ENCODE peak calls at places on chromosomes 6 and 20, in ten cellular contexts. One of them, this sample, is unnamed.

GRCh38 chr20:61788343-61788742 is 277.3 kb downstream of the TAF4 start:
- DNase-seq in activated naive CD8-positive, alpha-beta T cell treated with anti-CD3 and anti-CD28 coated beads for 36 hours: no peak
- DNase-seq in OCI-M1: no peak
- DNase-seq in MM.1S: no peak
- DNase-seq in CD4-positive, CD25-positive, alpha-beta regulatory T cell: no peak
- DNase-seq in naive thymus-derived CD4-positive, alpha-beta T cell: no peak
- DNase-seq in endothelial cell of umbilical vein: no peak
- DNase-seq in dermis blood vessel endothelial cell: no peak
- DNase-seq in mammary epithelial cell: no peak
- DNase-seq in astrocyte of the spinal cord: no peak
- DNase-seq in this sample: no peak

GRCh38 chr20:24698189-24698588 is 228.8 kb downstream of the SYNDIG1 start:
- DNase-seq in activated naive CD8-positive, alpha-beta T cell treated with anti-CD3 and anti-CD28 coated beads for 36 hours: no peak
- DNase-seq in OCI-M1: no peak
- DNase-seq in MM.1S: no peak
- DNase-seq in CD4-positive, CD25-positive, alpha-beta regulatory T cell: no peak
- DNase-seq in naive thymus-derived CD4-positive, alpha-beta T cell: no peak
- DNase-seq in endothelial cell of umbilical vein: no peak
- DNase-seq in dermis blood vessel endothelial cell: no peak
- DNase-seq in mammary epithelial cell: no peak
- DNase-seq in astrocyte of the spinal cord: no peak
- DNase-seq in this sample: peak; percentile 84

GRCh38 chr6:112269165-112269564 is 14.8 kb upstream of the LAMA4 start:
- DNase-seq in activated naive CD8-positive, alpha-beta T cell treated with anti-CD3 and anti-CD28 coated beads for 36 hours: no peak
- DNase-seq in OCI-M1: peak; percentile 56
- DNase-seq in MM.1S: no peak
- DNase-seq in CD4-positive, CD25-positive, alpha-beta regulatory T cell: no peak
- DNase-seq in naive thymus-derived CD4-positive, alpha-beta T cell: no peak
- DNase-seq in endothelial cell of umbilical vein: peak; percentile 81
- DNase-seq in dermis blood vessel endothelial cell: peak; percentile 86
- DNase-seq in mammary epithelial cell: no peak
- DNase-seq in astrocyte of the spinal cord: no peak
- DNase-seq in this sample: no peak

GRCh38 chr6:106730264-106730663 is 100.9 kb downstream of the QRSL1 start:
- DNase-seq in activated naive CD8-positive, alpha-beta T cell treated with anti-CD3 and anti-CD28 coated beads for 36 hours: no peak
- DNase-seq in OCI-M1: no peak
- DNase-seq in MM.1S: no peak
- DNase-seq in CD4-positive, CD25-positive, alpha-beta regulatory T cell: no peak
- DNase-seq in naive thymus-derived CD4-positive, alpha-beta T cell: no peak
- DNase-seq in endothelial cell of umbilical vein: no peak
- DNase-seq in dermis blood vessel endothelial cell: no peak
- DNase-seq in mammary epithelial cell: no peak
- DNase-seq in astrocyte of the spinal cord: no peak
- DNase-seq in this sample: no peak

GRCh38 chr20:37936451-37936850 is 33.5 kb downstream of the VSTM2L start:
- DNase-seq in activated naive CD8-positive, alpha-beta T cell treated with anti-CD3 and anti-CD28 coated beads for 36 hours: no peak
- DNase-seq in OCI-M1: no peak
- DNase-seq in MM.1S: no peak
- DNase-seq in CD4-positive, CD25-positive, alpha-beta regulatory T cell: no peak
- DNase-seq in naive thymus-derived CD4-positive, alpha-beta T cell: no peak
- DNase-seq in endothelial cell of umbilical vein: no peak
- DNase-seq in dermis blood vessel endothelial cell: no peak
- DNase-seq in mammary epithelial cell: no peak
- DNase-seq in astrocyte of the spinal cord: no peak
- DNase-seq in this sample: no peak

GRCh38 chr6:144055121-144055931 is 40.0 kb downstream of the SF3B5 start:
- DNase-seq in activated naive CD8-positive, alpha-beta T cell treated with anti-CD3 and anti-CD28 coated beads for 36 hours: peak; percentile 41
- DNase-seq in OCI-M1: peak; percentile 83
- DNase-seq in MM.1S: peak; percentile 42
- DNase-seq in CD4-positive, CD25-positive, alpha-beta regulatory T cell: peak; percentile 64
- DNase-seq in naive thymus-derived CD4-positive, alpha-beta T cell: peak; percentile 76
- DNase-seq in endothelial cell of umbilical vein: no peak
- DNase-seq in dermis blood vessel endothelial cell: no peak
- DNase-seq in mammary epithelial cell: no peak
- DNase-seq in astrocyte of the spinal cord: no peak
- DNase-seq in this sample: peak; percentile 59

GRCh38 chr6:149198265-149198664 is 119.2 kb upstream of the TAB2 start:
- DNase-seq in activated naive CD8-positive, alpha-beta T cell treated with anti-CD3 and anti-CD28 coated beads for 36 hours: no peak
- DNase-seq in OCI-M1: no peak
- DNase-seq in MM.1S: peak; percentile 14
- DNase-seq in CD4-positive, CD25-positive, alpha-beta regulatory T cell: no peak
- DNase-seq in naive thymus-derived CD4-positive, alpha-beta T cell: no peak
- DNase-seq in endothelial cell of umbilical vein: no peak
- DNase-seq in dermis blood vessel endothelial cell: no peak
- DNase-seq in mammary epithelial cell: no peak
- DNase-seq in astrocyte of the spinal cord: no peak
- DNase-seq in this sample: no peak

GRCh38 chr20:35001596-35002362 is 46.1 kb downstream of the MYH7B start:
- DNase-seq in activated naive CD8-positive, alpha-beta T cell treated with anti-CD3 and anti-CD28 coated beads for 36 hours: no peak
- DNase-seq in OCI-M1: no peak
- DNase-seq in MM.1S: no peak
- DNase-seq in CD4-positive, CD25-positive, alpha-beta regulatory T cell: no peak
- DNase-seq in naive thymus-derived CD4-positive, alpha-beta T cell: no peak
- DNase-seq in endothelial cell of umbilical vein: no peak
- DNase-seq in dermis blood vessel endothelial cell: no peak
- DNase-seq in mammary epithelial cell: no peak
- DNase-seq in astrocyte of the spinal cord: no peak
- DNase-seq in this sample: no peak

GRCh38 chr6:132114201-132114860 is 163.2 kb upstream of the CCN2 start:
- DNase-seq in activated naive CD8-positive, alpha-beta T cell treated with anti-CD3 and anti-CD28 coated beads for 36 hours: no peak
- DNase-seq in OCI-M1: no peak
- DNase-seq in MM.1S: no peak
- DNase-seq in CD4-positive, CD25-positive, alpha-beta regulatory T cell: no peak
- DNase-seq in naive thymus-derived CD4-positive, alpha-beta T cell: no peak
- DNase-seq in endothelial cell of umbilical vein: no peak
- DNase-seq in dermis blood vessel endothelial cell: no peak
- DNase-seq in mammary epithelial cell: peak; percentile 48
- DNase-seq in astrocyte of the spinal cord: no peak
- DNase-seq in this sample: no peak

GRCh38 chr6:106799008-106799952 is 169.9 kb downstream of the QRSL1 start:
- DNase-seq in activated naive CD8-positive, alpha-beta T cell treated with anti-CD3 and anti-CD28 coated beads for 36 hours: no peak
- DNase-seq in OCI-M1: peak; percentile 87
- DNase-seq in MM.1S: peak; percentile 66
- DNase-seq in CD4-positive, CD25-positive, alpha-beta regulatory T cell: no peak
- DNase-seq in naive thymus-derived CD4-positive, alpha-beta T cell: no peak
- DNase-seq in endothelial cell of umbilical vein: no peak
- DNase-seq in dermis blood vessel endothelial cell: no peak
- DNase-seq in mammary epithelial cell: peak; percentile 96
- DNase-seq in astrocyte of the spinal cord: peak; percentile 71
- DNase-seq in this sample: peak; percentile 29

GRCh38 chr6:118893095-118893881 is 664 bp upstream of the ASF1A start:
- DNase-seq in activated naive CD8-positive, alpha-beta T cell treated with anti-CD3 and anti-CD28 coated beads for 36 hours: peak; percentile 40
- DNase-seq in OCI-M1: peak; percentile 95
- DNase-seq in MM.1S: peak; percentile 64
- DNase-seq in CD4-positive, CD25-positive, alpha-beta regulatory T cell: no peak
- DNase-seq in naive thymus-derived CD4-positive, alpha-beta T cell: no peak
- DNase-seq in endothelial cell of umbilical vein: peak; percentile 87
- DNase-seq in dermis blood vessel endothelial cell: peak; percentile 75
- DNase-seq in mammary epithelial cell: peak; percentile 62
- DNase-seq in astrocyte of the spinal cord: peak; percentile 87
- DNase-seq in this sample: peak; percentile 78

GRCh38 chr6:106125925-106126435 is 39.8 kb downstream of the PRDM1 start:
- DNase-seq in activated naive CD8-positive, alpha-beta T cell treated with anti-CD3 and anti-CD28 coated beads for 36 hours: no peak
- DNase-seq in OCI-M1: peak; percentile 80
- DNase-seq in MM.1S: no peak
- DNase-seq in CD4-positive, CD25-positive, alpha-beta regulatory T cell: no peak
- DNase-seq in naive thymus-derived CD4-positive, alpha-beta T cell: no peak
- DNase-seq in endothelial cell of umbilical vein: no peak
- DNase-seq in dermis blood vessel endothelial cell: no peak
- DNase-seq in mammary epithelial cell: no peak
- DNase-seq in astrocyte of the spinal cord: no peak
- DNase-seq in this sample: no peak

GRCh38 chr20:54475334-54476287 is at the start of gene DOK5:
- DNase-seq in activated naive CD8-positive, alpha-beta T cell treated with anti-CD3 and anti-CD28 coated beads for 36 hours: peak; percentile 12
- DNase-seq in OCI-M1: no peak
- DNase-seq in MM.1S: no peak
- DNase-seq in CD4-positive, CD25-positive, alpha-beta regulatory T cell: no peak
- DNase-seq in naive thymus-derived CD4-positive, alpha-beta T cell: no peak
- DNase-seq in endothelial cell of umbilical vein: peak; percentile 29
- DNase-seq in dermis blood vessel endothelial cell: peak; percentile 8
- DNase-seq in mammary epithelial cell: peak; percentile 3
- DNase-seq in astrocyte of the spinal cord: peak; percentile 19
- DNase-seq in this sample: no peak

GRCh38 chr20:61246269-61246668 is 5.8 kb upstream of the CDH4 start:
- DNase-seq in activated naive CD8-positive, alpha-beta T cell treated with anti-CD3 and anti-CD28 coated beads for 36 hours: no peak
- DNase-seq in OCI-M1: no peak
- DNase-seq in MM.1S: no peak
- DNase-seq in CD4-positive, CD25-positive, alpha-beta regulatory T cell: no peak
- DNase-seq in naive thymus-derived CD4-positive, alpha-beta T cell: no peak
- DNase-seq in endothelial cell of umbilical vein: no peak
- DNase-seq in dermis blood vessel endothelial cell: no peak
- DNase-seq in mammary epithelial cell: no peak
- DNase-seq in astrocyte of the spinal cord: no peak
- DNase-seq in this sample: no peak

GRCh38 chr20:3449319-3449718 is 21.5 kb upstream of the ATRN start:
- DNase-seq in activated naive CD8-positive, alpha-beta T cell treated with anti-CD3 and anti-CD28 coated beads for 36 hours: no peak
- DNase-seq in OCI-M1: no peak
- DNase-seq in MM.1S: no peak
- DNase-seq in CD4-positive, CD25-positive, alpha-beta regulatory T cell: no peak
- DNase-seq in naive thymus-derived CD4-positive, alpha-beta T cell: no peak
- DNase-seq in endothelial cell of umbilical vein: no peak
- DNase-seq in dermis blood vessel endothelial cell: no peak
- DNase-seq in mammary epithelial cell: no peak
- DNase-seq in astrocyte of the spinal cord: no peak
- DNase-seq in this sample: no peak

GRCh38 chr6:166454692-166455515 is 72.2 kb upstream of the MPC1 start:
- DNase-seq in activated naive CD8-positive, alpha-beta T cell treated with anti-CD3 and anti-CD28 coated beads for 36 hours: no peak
- DNase-seq in OCI-M1: no peak
- DNase-seq in MM.1S: no peak
- DNase-seq in CD4-positive, CD25-positive, alpha-beta regulatory T cell: no peak
- DNase-seq in naive thymus-derived CD4-positive, alpha-beta T cell: no peak
- DNase-seq in endothelial cell of umbilical vein: no peak
- DNase-seq in dermis blood vessel endothelial cell: no peak
- DNase-seq in mammary epithelial cell: no peak
- DNase-seq in astrocyte of the spinal cord: no peak
- DNase-seq in this sample: no peak

GRCh38 chr6:142361345-142361744 is 59.5 kb downstream of the ADGRG6 start:
- DNase-seq in activated naive CD8-positive, alpha-beta T cell treated with anti-CD3 and anti-CD28 coated beads for 36 hours: no peak
- DNase-seq in OCI-M1: no peak
- DNase-seq in MM.1S: no peak
- DNase-seq in CD4-positive, CD25-positive, alpha-beta regulatory T cell: no peak
- DNase-seq in naive thymus-derived CD4-positive, alpha-beta T cell: no peak
- DNase-seq in endothelial cell of umbilical vein: no peak
- DNase-seq in dermis blood vessel endothelial cell: no peak
- DNase-seq in mammary epithelial cell: no peak
- DNase-seq in astrocyte of the spinal cord: no peak
- DNase-seq in this sample: no peak

GRCh38 chr6:13923527-13924145 is 1.1 kb upstream of the RNF182 start:
- DNase-seq in activated naive CD8-positive, alpha-beta T cell treated with anti-CD3 and anti-CD28 coated beads for 36 hours: no peak
- DNase-seq in OCI-M1: no peak
- DNase-seq in MM.1S: no peak
- DNase-seq in CD4-positive, CD25-positive, alpha-beta regulatory T cell: no peak
- DNase-seq in naive thymus-derived CD4-positive, alpha-beta T cell: no peak
- DNase-seq in endothelial cell of umbilical vein: peak; percentile 48
- DNase-seq in dermis blood vessel endothelial cell: peak; percentile 57
- DNase-seq in mammary epithelial cell: no peak
- DNase-seq in astrocyte of the spinal cord: peak; percentile 85
- DNase-seq in this sample: no peak

GRCh38 chr6:58198301-58198700 is 880.9 kb downstream of the PRIM2 start:
- DNase-seq in activated naive CD8-positive, alpha-beta T cell treated with anti-CD3 and anti-CD28 coated beads for 36 hours: no peak
- DNase-seq in OCI-M1: no peak
- DNase-seq in MM.1S: no peak
- DNase-seq in CD4-positive, CD25-positive, alpha-beta regulatory T cell: no peak
- DNase-seq in naive thymus-derived CD4-positive, alpha-beta T cell: no peak
- DNase-seq in endothelial cell of umbilical vein: no peak
- DNase-seq in dermis blood vessel endothelial cell: no peak
- DNase-seq in mammary epithelial cell: peak; percentile 60
- DNase-seq in astrocyte of the spinal cord: no peak
- DNase-seq in this sample: no peak

GRCh38 chr6:2714359-2714895 is 36.3 kb downstream of the MYLK4 start:
- DNase-seq in activated naive CD8-positive, alpha-beta T cell treated with anti-CD3 and anti-CD28 coated beads for 36 hours: no peak
- DNase-seq in OCI-M1: no peak
- DNase-seq in MM.1S: no peak
- DNase-seq in CD4-positive, CD25-positive, alpha-beta regulatory T cell: no peak
- DNase-seq in naive thymus-derived CD4-positive, alpha-beta T cell: no peak
- DNase-seq in endothelial cell of umbilical vein: peak; percentile 80
- DNase-seq in dermis blood vessel endothelial cell: peak; percentile 47
- DNase-seq in mammary epithelial cell: peak; percentile 58
- DNase-seq in astrocyte of the spinal cord: peak; percentile 94
- DNase-seq in this sample: no peak

GRCh38 chr20:22984611-22985010 is 50.5 kb upstream of the SSTR4 start:
- DNase-seq in activated naive CD8-positive, alpha-beta T cell treated with anti-CD3 and anti-CD28 coated beads for 36 hours: no peak
- DNase-seq in OCI-M1: no peak
- DNase-seq in MM.1S: no peak
- DNase-seq in CD4-positive, CD25-positive, alpha-beta regulatory T cell: no peak
- DNase-seq in naive thymus-derived CD4-positive, alpha-beta T cell: no peak
- DNase-seq in endothelial cell of umbilical vein: no peak
- DNase-seq in dermis blood vessel endothelial cell: no peak
- DNase-seq in mammary epithelial cell: no peak
- DNase-seq in astrocyte of the spinal cord: no peak
- DNase-seq in this sample: peak; percentile 27

GRCh38 chr20:62741191-62741676 is 32.6 kb downstream of the NTSR1 start:
- DNase-seq in activated naive CD8-positive, alpha-beta T cell treated with anti-CD3 and anti-CD28 coated beads for 36 hours: no peak
- DNase-seq in OCI-M1: no peak
- DNase-seq in MM.1S: no peak
- DNase-seq in CD4-positive, CD25-positive, alpha-beta regulatory T cell: no peak
- DNase-seq in naive thymus-derived CD4-positive, alpha-beta T cell: no peak
- DNase-seq in endothelial cell of umbilical vein: peak; percentile 28
- DNase-seq in dermis blood vessel endothelial cell: peak; percentile 38
- DNase-seq in mammary epithelial cell: no peak
- DNase-seq in astrocyte of the spinal cord: peak; percentile 21
- DNase-seq in this sample: peak; percentile 26

GRCh38 chr20:10619427-10619826 is 54.4 kb downstream of the JAG1 start:
- DNase-seq in activated naive CD8-positive, alpha-beta T cell treated with anti-CD3 and anti-CD28 coated beads for 36 hours: no peak
- DNase-seq in OCI-M1: no peak
- DNase-seq in MM.1S: no peak
- DNase-seq in CD4-positive, CD25-positive, alpha-beta regulatory T cell: no peak
- DNase-seq in naive thymus-derived CD4-positive, alpha-beta T cell: no peak
- DNase-seq in endothelial cell of umbilical vein: peak; percentile 76
- DNase-seq in dermis blood vessel endothelial cell: peak; percentile 83
- DNase-seq in mammary epithelial cell: peak; percentile 94
- DNase-seq in astrocyte of the spinal cord: peak; percentile 93
- DNase-seq in this sample: no peak

GRCh38 chr20:539236-539635 is 4.4 kb downstream of the CSNK2A1 start:
- DNase-seq in activated naive CD8-positive, alpha-beta T cell treated with anti-CD3 and anti-CD28 coated beads for 36 hours: no peak
- DNase-seq in OCI-M1: peak; percentile 58
- DNase-seq in MM.1S: no peak
- DNase-seq in CD4-positive, CD25-positive, alpha-beta regulatory T cell: no peak
- DNase-seq in naive thymus-derived CD4-positive, alpha-beta T cell: no peak
- DNase-seq in endothelial cell of umbilical vein: no peak
- DNase-seq in dermis blood vessel endothelial cell: no peak
- DNase-seq in mammary epithelial cell: no peak
- DNase-seq in astrocyte of the spinal cord: no peak
- DNase-seq in this sample: no peak

GRCh38 chr6:107713214-107713962 is 110.7 kb downstream of the SCML4 start:
- DNase-seq in activated naive CD8-positive, alpha-beta T cell treated with anti-CD3 and anti-CD28 coated beads for 36 hours: peak; percentile 56
- DNase-seq in OCI-M1: no peak
- DNase-seq in MM.1S: no peak
- DNase-seq in CD4-positive, CD25-positive, alpha-beta regulatory T cell: no peak
- DNase-seq in naive thymus-derived CD4-positive, alpha-beta T cell: no peak
- DNase-seq in endothelial cell of umbilical vein: no peak
- DNase-seq in dermis blood vessel endothelial cell: peak; percentile 8
- DNase-seq in mammary epithelial cell: no peak
- DNase-seq in astrocyte of the spinal cord: no peak
- DNase-seq in this sample: no peak

GRCh38 chr20:38748863-38749153 is 548 bp downstream of the ACTR5 start:
- DNase-seq in activated naive CD8-positive, alpha-beta T cell treated with anti-CD3 and anti-CD28 coated beads for 36 hours: peak; percentile 63
- DNase-seq in OCI-M1: peak; percentile 55
- DNase-seq in MM.1S: peak; percentile 81
- DNase-seq in CD4-positive, CD25-positive, alpha-beta regulatory T cell: no peak
- DNase-seq in naive thymus-derived CD4-positive, alpha-beta T cell: no peak
- DNase-seq in endothelial cell of umbilical vein: no peak
- DNase-seq in dermis blood vessel endothelial cell: no peak
- DNase-seq in mammary epithelial cell: no peak
- DNase-seq in astrocyte of the spinal cord: no peak
- DNase-seq in this sample: no peak

GRCh38 chr20:64011366-64011779 is 24.6 kb upstream of the C20orf204 start:
- DNase-seq in activated naive CD8-positive, alpha-beta T cell treated with anti-CD3 and anti-CD28 coated beads for 36 hours: no peak
- DNase-seq in OCI-M1: no peak
- DNase-seq in MM.1S: no peak
- DNase-seq in CD4-positive, CD25-positive, alpha-beta regulatory T cell: peak; percentile 16
- DNase-seq in naive thymus-derived CD4-positive, alpha-beta T cell: peak; percentile 13
- DNase-seq in endothelial cell of umbilical vein: no peak
- DNase-seq in dermis blood vessel endothelial cell: no peak
- DNase-seq in mammary epithelial cell: no peak
- DNase-seq in astrocyte of the spinal cord: no peak
- DNase-seq in this sample: no peak

GRCh38 chr6:66717786-66718185 is 1010.8 kb upstream of the EYS start:
- DNase-seq in activated naive CD8-positive, alpha-beta T cell treated with anti-CD3 and anti-CD28 coated beads for 36 hours: no peak
- DNase-seq in OCI-M1: no peak
- DNase-seq in MM.1S: no peak
- DNase-seq in CD4-positive, CD25-positive, alpha-beta regulatory T cell: no peak
- DNase-seq in naive thymus-derived CD4-positive, alpha-beta T cell: no peak
- DNase-seq in endothelial cell of umbilical vein: no peak
- DNase-seq in dermis blood vessel endothelial cell: no peak
- DNase-seq in mammary epithelial cell: no peak
- DNase-seq in astrocyte of the spinal cord: no peak
- DNase-seq in this sample: no peak

This sample was measured in Jurkat, Clone E6-1.